ENCODE peak calls at places on chromosomes 2 and 18, in eight cellular contexts. One of them, this sample, is unnamed.

GRCh38 chr2:197706839-197707207 is 1.7 kb downstream of the MARS2 start:
- DNase-seq in fibroblast of lung: no peak
- DNase-seq in neural progenitor cell: peak; percentile 31
- DNase-seq in mammary epithelial cell: no peak
- DNase-seq in IMR-90: no peak
- DNase-seq in endothelial cell of umbilical vein: no peak
- DNase-seq in kidney: no peak
- DNase-seq in PC-3: no peak
- DNase-seq in this sample: no peak

GRCh38 chr2:233287871-233288270 is 19.7 kb upstream of the SAG start:
- DNase-seq in fibroblast of lung: no peak
- DNase-seq in neural progenitor cell: no peak
- DNase-seq in mammary epithelial cell: no peak
- DNase-seq in IMR-90: no peak
- DNase-seq in endothelial cell of umbilical vein: no peak
- DNase-seq in kidney: no peak
- DNase-seq in PC-3: no peak
- DNase-seq in this sample: no peak

GRCh38 chr2:28004086-28004485 is 113.6 kb downstream of the BABAM2 start:
- DNase-seq in fibroblast of lung: peak; percentile 78
- DNase-seq in neural progenitor cell: no peak
- DNase-seq in mammary epithelial cell: peak; percentile 76
- DNase-seq in IMR-90: peak; percentile 96
- DNase-seq in endothelial cell of umbilical vein: no peak
- DNase-seq in kidney: no peak
- DNase-seq in PC-3: peak; percentile 81
- DNase-seq in this sample: no peak

GRCh38 chr2:83516503-83516902 is 942.6 kb downstream of the SUCLG1 start:
- DNase-seq in fibroblast of lung: no peak
- DNase-seq in neural progenitor cell: no peak
- DNase-seq in mammary epithelial cell: no peak
- DNase-seq in IMR-90: no peak
- DNase-seq in endothelial cell of umbilical vein: no peak
- DNase-seq in kidney: no peak
- DNase-seq in PC-3: no peak
- DNase-seq in this sample: no peak

GRCh38 chr2:146467425-146467824 is 1377.4 kb upstream of the ACVR2A start:
- DNase-seq in fibroblast of lung: no peak
- DNase-seq in neural progenitor cell: no peak
- DNase-seq in mammary epithelial cell: no peak
- DNase-seq in IMR-90: no peak
- DNase-seq in endothelial cell of umbilical vein: no peak
- DNase-seq in kidney: no peak
- DNase-seq in PC-3: no peak
- DNase-seq in this sample: no peak

GRCh38 chr2:174235680-174236079 is 12.7 kb downstream of the OLA1 start:
- DNase-seq in fibroblast of lung: peak; percentile 22
- DNase-seq in neural progenitor cell: peak; percentile 29
- DNase-seq in mammary epithelial cell: no peak
- DNase-seq in IMR-90: peak; percentile 31
- DNase-seq in endothelial cell of umbilical vein: no peak
- DNase-seq in kidney: no peak
- DNase-seq in PC-3: no peak
- DNase-seq in this sample: no peak

GRCh38 chr18:75143851-75144250 is 65.1 kb downstream of the PTGR3 start:
- DNase-seq in fibroblast of lung: no peak
- DNase-seq in neural progenitor cell: no peak
- DNase-seq in mammary epithelial cell: no peak
- DNase-seq in IMR-90: no peak
- DNase-seq in endothelial cell of umbilical vein: no peak
- DNase-seq in kidney: no peak
- DNase-seq in PC-3: no peak
- DNase-seq in this sample: no peak

GRCh38 chr2:121199281-121200010 is 85.6 kb downstream of the TFCP2L1 start:
- DNase-seq in fibroblast of lung: no peak
- DNase-seq in neural progenitor cell: no peak
- DNase-seq in mammary epithelial cell: no peak
- DNase-seq in IMR-90: no peak
- DNase-seq in endothelial cell of umbilical vein: no peak
- DNase-seq in kidney: no peak
- DNase-seq in PC-3: no peak
- DNase-seq in this sample: no peak

GRCh38 chr2:237883951-237884392 is 24.5 kb downstream of the RAMP1 start:
- DNase-seq in fibroblast of lung: no peak
- DNase-seq in neural progenitor cell: no peak
- DNase-seq in mammary epithelial cell: no peak
- DNase-seq in IMR-90: no peak
- DNase-seq in endothelial cell of umbilical vein: no peak
- DNase-seq in kidney: peak; percentile 45
- DNase-seq in PC-3: no peak
- DNase-seq in this sample: no peak

GRCh38 chr18:13710460-13710859 is 15.9 kb downstream of the FAM210A start:
- DNase-seq in fibroblast of lung: peak; percentile 12
- DNase-seq in neural progenitor cell: no peak
- DNase-seq in mammary epithelial cell: peak; percentile 99
- DNase-seq in IMR-90: peak; percentile 22
- DNase-seq in endothelial cell of umbilical vein: no peak
- DNase-seq in kidney: no peak
- DNase-seq in PC-3: peak; percentile 85
- DNase-seq in this sample: peak; percentile 80

GRCh38 chr2:23505984-23506380 is 121.0 kb downstream of the KLHL29 start:
- DNase-seq in fibroblast of lung: peak; percentile 76
- DNase-seq in neural progenitor cell: no peak
- DNase-seq in mammary epithelial cell: peak; percentile 62
- DNase-seq in IMR-90: peak; percentile 23
- DNase-seq in endothelial cell of umbilical vein: no peak
- DNase-seq in kidney: no peak
- DNase-seq in PC-3: no peak
- DNase-seq in this sample: no peak

GRCh38 chr18:63997041-63997440 is 27.2 kb downstream of the SERPINB8 start:
- DNase-seq in fibroblast of lung: no peak
- DNase-seq in neural progenitor cell: no peak
- DNase-seq in mammary epithelial cell: peak; percentile 74
- DNase-seq in IMR-90: no peak
- DNase-seq in endothelial cell of umbilical vein: no peak
- DNase-seq in kidney: no peak
- DNase-seq in PC-3: peak; percentile 52
- DNase-seq in this sample: no peak

GRCh38 chr18:32907656-32908441 is 135.0 kb upstream of the KLHL14 start:
- DNase-seq in fibroblast of lung: no peak
- DNase-seq in neural progenitor cell: no peak
- DNase-seq in mammary epithelial cell: no peak
- DNase-seq in IMR-90: no peak
- DNase-seq in endothelial cell of umbilical vein: no peak
- DNase-seq in kidney: no peak
- DNase-seq in PC-3: no peak
- DNase-seq in this sample: no peak

GRCh38 chr2:102698369-102699111 is 63.3 kb upstream of the TMEM182 start:
- DNase-seq in fibroblast of lung: peak; percentile 5
- DNase-seq in neural progenitor cell: no peak
- DNase-seq in mammary epithelial cell: peak; percentile 81
- DNase-seq in IMR-90: no peak
- DNase-seq in endothelial cell of umbilical vein: no peak
- DNase-seq in kidney: peak; percentile 75
- DNase-seq in PC-3: peak; percentile 62
- DNase-seq in this sample: peak; percentile 64

GRCh38 chr2:125979886-125980285 is 676.1 kb upstream of the GYPC start:
- DNase-seq in fibroblast of lung: no peak
- DNase-seq in neural progenitor cell: no peak
- DNase-seq in mammary epithelial cell: no peak
- DNase-seq in IMR-90: no peak
- DNase-seq in endothelial cell of umbilical vein: no peak
- DNase-seq in kidney: no peak
- DNase-seq in PC-3: no peak
- DNase-seq in this sample: no peak

GRCh38 chr18:3916082-3916481 is 466.1 kb downstream of the TGIF1 start:
- DNase-seq in fibroblast of lung: no peak
- DNase-seq in neural progenitor cell: no peak
- DNase-seq in mammary epithelial cell: no peak
- DNase-seq in IMR-90: no peak
- DNase-seq in endothelial cell of umbilical vein: no peak
- DNase-seq in kidney: no peak
- DNase-seq in PC-3: no peak
- DNase-seq in this sample: no peak

GRCh38 chr18:32920796-32921787 is 148.3 kb upstream of the KLHL14 start:
- DNase-seq in fibroblast of lung: peak; percentile 95
- DNase-seq in neural progenitor cell: no peak
- DNase-seq in mammary epithelial cell: peak; percentile 92
- DNase-seq in IMR-90: peak; percentile 95
- DNase-seq in endothelial cell of umbilical vein: peak; percentile 89
- DNase-seq in kidney: no peak
- DNase-seq in PC-3: peak; percentile 72
- DNase-seq in this sample: peak; percentile 53

GRCh38 chr2:172128484-172128883 is 25.8 kb upstream of the DLX2 start:
- DNase-seq in fibroblast of lung: no peak
- DNase-seq in neural progenitor cell: no peak
- DNase-seq in mammary epithelial cell: peak; percentile 16
- DNase-seq in IMR-90: no peak
- DNase-seq in endothelial cell of umbilical vein: no peak
- DNase-seq in kidney: no peak
- DNase-seq in PC-3: peak; percentile 95
- DNase-seq in this sample: no peak

GRCh38 chr2:138275881-138276280 is 225.7 kb upstream of the SPOPL start:
- DNase-seq in fibroblast of lung: peak; percentile 26
- DNase-seq in neural progenitor cell: no peak
- DNase-seq in mammary epithelial cell: peak; percentile 25
- DNase-seq in IMR-90: peak; percentile 79
- DNase-seq in endothelial cell of umbilical vein: no peak
- DNase-seq in kidney: no peak
- DNase-seq in PC-3: peak; percentile 88
- DNase-seq in this sample: no peak

GRCh38 chr18:2846638-2847340 is at the start of gene EMILIN2:
- DNase-seq in fibroblast of lung: peak; percentile 56
- DNase-seq in neural progenitor cell: peak; percentile 70
- DNase-seq in mammary epithelial cell: no peak
- DNase-seq in IMR-90: peak; percentile 14
- DNase-seq in endothelial cell of umbilical vein: peak; percentile 18
- DNase-seq in kidney: peak; percentile 87
- DNase-seq in PC-3: no peak
- DNase-seq in this sample: no peak

GRCh38 chr2:8505311-8505920 is 176.4 kb upstream of the ID2 start:
- DNase-seq in fibroblast of lung: no peak
- DNase-seq in neural progenitor cell: peak; percentile 59
- DNase-seq in mammary epithelial cell: no peak
- DNase-seq in IMR-90: no peak
- DNase-seq in endothelial cell of umbilical vein: no peak
- DNase-seq in kidney: no peak
- DNase-seq in PC-3: no peak
- DNase-seq in this sample: no peak

GRCh38 chr2:148130571-148130970 is 109.7 kb downstream of the MBD5 start:
- DNase-seq in fibroblast of lung: peak; percentile 27
- DNase-seq in neural progenitor cell: no peak
- DNase-seq in mammary epithelial cell: peak; percentile 39
- DNase-seq in IMR-90: peak; percentile 77
- DNase-seq in endothelial cell of umbilical vein: no peak
- DNase-seq in kidney: no peak
- DNase-seq in PC-3: no peak
- DNase-seq in this sample: no peak

GRCh38 chr2:60432202-60432601 is 121.3 kb downstream of the BCL11A start:
- DNase-seq in fibroblast of lung: no peak
- DNase-seq in neural progenitor cell: no peak
- DNase-seq in mammary epithelial cell: peak; percentile 40
- DNase-seq in IMR-90: no peak
- DNase-seq in endothelial cell of umbilical vein: no peak
- DNase-seq in kidney: no peak
- DNase-seq in PC-3: peak; percentile 90
- DNase-seq in this sample: no peak

GRCh38 chr2:36535099-36535498 is 62.9 kb downstream of the FEZ2 start:
- DNase-seq in fibroblast of lung: no peak
- DNase-seq in neural progenitor cell: no peak
- DNase-seq in mammary epithelial cell: no peak
- DNase-seq in IMR-90: no peak
- DNase-seq in endothelial cell of umbilical vein: no peak
- DNase-seq in kidney: no peak
- DNase-seq in PC-3: no peak
- DNase-seq in this sample: no peak
- H3K9ac ChIP-seq in fibroblast of lung: no peak overlapping the region
- H3K9ac ChIP-seq in neural progenitor cell: no peak overlapping the region
- H3K9ac ChIP-seq in mammary epithelial cell: no peak overlapping the region
- H3K9ac ChIP-seq in IMR-90: no peak overlapping the region
- H3K9ac ChIP-seq in endothelial cell of umbilical vein: no peak overlapping the region
- H3K9ac ChIP-seq in kidney: no peak overlapping the region
- H3K9ac ChIP-seq in PC-3: no peak overlapping the region
- H3K9ac ChIP-seq in this sample: no peak overlapping the region

GRCh38 chr2:170716851-170717598 is 1.9 kb downstream of the SP5 start:
- DNase-seq in fibroblast of lung: peak; percentile 34
- DNase-seq in neural progenitor cell: peak; percentile 92
- DNase-seq in mammary epithelial cell: no peak
- DNase-seq in IMR-90: peak; percentile 5
- DNase-seq in endothelial cell of umbilical vein: peak; percentile 35
- DNase-seq in kidney: peak; percentile 75
- DNase-seq in PC-3: no peak
- DNase-seq in this sample: no peak
- TF ChIP-seq CTCF in fibroblast of lung: peak; percentile 27
- TF ChIP-seq CTCF in neural progenitor cell: peak; percentile 74
- TF ChIP-seq CTCF in mammary epithelial cell: peak; percentile 28
- TF ChIP-seq CTCF in IMR-90: peak; percentile 35
- TF ChIP-seq CTCF in endothelial cell of umbilical vein: peak; percentile 62
- TF ChIP-seq CTCF in kidney: peak; percentile 50
- TF ChIP-seq CTCF in PC-3: no peak
- TF ChIP-seq CTCF in this sample: peak; percentile 50

GRCh38 chr2:117835990-117836760 is 21.7 kb downstream of the DDX18 start:
- DNase-seq in fibroblast of lung: peak; percentile 84
- DNase-seq in neural progenitor cell: peak; percentile 85
- DNase-seq in mammary epithelial cell: peak; percentile 39
- DNase-seq in IMR-90: peak; percentile 76
- DNase-seq in endothelial cell of umbilical vein: peak; percentile 74
- DNase-seq in kidney: peak; percentile 95
- DNase-seq in PC-3: peak; percentile 35
- DNase-seq in this sample: no peak
- H3K4me3 ChIP-seq in fibroblast of lung: no peak overlapping the region
- H3K4me3 ChIP-seq in neural progenitor cell: peak overlapping the region; percentile 40
- H3K4me3 ChIP-seq in mammary epithelial cell: no peak overlapping the region
- H3K4me3 ChIP-seq in IMR-90: peak overlapping the region; percentile 39
- H3K4me3 ChIP-seq in endothelial cell of umbilical vein: peak overlapping the region; percentile 62
- H3K4me3 ChIP-seq in kidney: peak overlapping the region; percentile 62
- H3K4me3 ChIP-seq in PC-3: no peak overlapping the region
- H3K4me3 ChIP-seq in this sample: no peak overlapping the region

GRCh38 chr2:43637030-43637803 is at the start of gene PLEKHH2:
- DNase-seq in fibroblast of lung: peak; percentile 89
- DNase-seq in neural progenitor cell: peak; percentile 94
- DNase-seq in mammary epithelial cell: peak; percentile 79
- DNase-seq in IMR-90: peak; percentile 83
- DNase-seq in endothelial cell of umbilical vein: peak; percentile 84
- DNase-seq in kidney: peak; percentile 97
- DNase-seq in PC-3: peak; percentile 86
- DNase-seq in this sample: no peak

GRCh38 chr2:43636616-43637015 is 444 bp upstream of the PLEKHH2 start:
- DNase-seq in fibroblast of lung: no peak
- DNase-seq in neural progenitor cell: no peak
- DNase-seq in mammary epithelial cell: no peak
- DNase-seq in IMR-90: no peak
- DNase-seq in endothelial cell of umbilical vein: no peak
- DNase-seq in kidney: no peak
- DNase-seq in PC-3: no peak
- DNase-seq in this sample: no peak

GRCh38 chr2:43631918-43632317 is 5.1 kb upstream of the PLEKHH2 start:
- DNase-seq in fibroblast of lung: no peak
- DNase-seq in neural progenitor cell: no peak
- DNase-seq in mammary epithelial cell: no peak
- DNase-seq in IMR-90: no peak
- DNase-seq in endothelial cell of umbilical vein: no peak
- DNase-seq in kidney: no peak
- DNase-seq in PC-3: no peak
- DNase-seq in this sample: no peak

GRCh38 chr2:43634604-43635306 is 2.3 kb upstream of the PLEKHH2 start:
- DNase-seq in fibroblast of lung: peak; percentile 94
- DNase-seq in neural progenitor cell: no peak
- DNase-seq in mammary epithelial cell: peak; percentile 53
- DNase-seq in IMR-90: peak; percentile 89
- DNase-seq in endothelial cell of umbilical vein: peak; percentile 16
- DNase-seq in kidney: no peak
- DNase-seq in PC-3: peak; percentile 94
- DNase-seq in this sample: no peak
- H3K9ac ChIP-seq in fibroblast of lung: no peak overlapping the region
- H3K9ac ChIP-seq in neural progenitor cell: no peak overlapping the region
- H3K9ac ChIP-seq in mammary epithelial cell: no peak overlapping the region
- H3K9ac ChIP-seq in IMR-90: peak overlapping the region; percentile 6
- H3K9ac ChIP-seq in endothelial cell of umbilical vein: no peak overlapping the region
- H3K9ac ChIP-seq in kidney: peak overlapping the region; percentile 22
- H3K9ac ChIP-seq in PC-3: peak overlapping the region; percentile 60
- H3K9ac ChIP-seq in this sample: no peak overlapping the region